ENCODE peak calls at places on chromosomes 12 and 14, in seven cellular contexts. N is GM23338, V is IMR-90, F is K562, G is trophoblast cell, I is H9, R is PC-3. Y is an unnamed sample. For H3K4me1, the result is how much of the 10 kb centered on the place peaks cover.

GRCh38 chr12:111435661-111436201 is 30.0 kb downstream of the SH2B3 start:
- DNase-seq in N (no peak), V (no peak), F (no peak), G (no peak), I (no peak), R (no peak), Y (no peak)

GRCh38 chr12:112794721-112795486 is 3.4 kb downstream of the RPH3A start:
- DNase-seq in N (no peak), V (no peak), F (no peak), G (no peak), I (no peak), R (no peak), Y (no peak)

GRCh38 chr14:64704743-64705405 is 650 bp downstream of the PLEKHG3 start:
- DNase-seq in N (no peak), V (peak), F (peak), G (peak), I (no peak), R (no peak), Y (peak)

GRCh38 chr12:114681149-114681849 is 2.7 kb downstream of the TBX3 start:
- DNase-seq in N (no peak), V (peak), F (no peak), G (peak), I (peak), R (peak), Y (peak)

GRCh38 chr12:132429122-132429931 is 60.6 kb upstream of the FBRSL1 start:
- DNase-seq in N (peak), V (no peak), F (no peak), G (no peak), I (peak), R (no peak), Y (no peak)

GRCh38 chr12:15227004-15227679 is 5.9 kb upstream of the RERG start:
- DNase-seq in N (peak), V (peak), F (no peak), G (peak), I (peak), R (peak), Y (peak)

GRCh38 chr14:72201645-72202044 is 269.4 kb downstream of the RGS6 start:
- DNase-seq in N (no peak), V (no peak), F (no peak), G (no peak), I (no peak), R (no peak), Y (no peak)

GRCh38 chr14:77470192-77470870 is 12.4 kb downstream of the AHSA1 start:
- DNase-seq in N (peak), V (no peak), F (no peak), G (peak), I (no peak), R (no peak), Y (no peak)

GRCh38 chr12:52043386-52044212 is 7.6 kb upstream of the NR4A1 start:
- DNase-seq in N (no peak), V (no peak), F (no peak), G (no peak), I (no peak), R (no peak), Y (no peak)

GRCh38 chr12:100427078-100427477 is 46.6 kb upstream of the NR1H4 start:
- DNase-seq in N (no peak), V (peak), F (no peak), G (peak), I (no peak), R (peak), Y (peak)

DNA sequence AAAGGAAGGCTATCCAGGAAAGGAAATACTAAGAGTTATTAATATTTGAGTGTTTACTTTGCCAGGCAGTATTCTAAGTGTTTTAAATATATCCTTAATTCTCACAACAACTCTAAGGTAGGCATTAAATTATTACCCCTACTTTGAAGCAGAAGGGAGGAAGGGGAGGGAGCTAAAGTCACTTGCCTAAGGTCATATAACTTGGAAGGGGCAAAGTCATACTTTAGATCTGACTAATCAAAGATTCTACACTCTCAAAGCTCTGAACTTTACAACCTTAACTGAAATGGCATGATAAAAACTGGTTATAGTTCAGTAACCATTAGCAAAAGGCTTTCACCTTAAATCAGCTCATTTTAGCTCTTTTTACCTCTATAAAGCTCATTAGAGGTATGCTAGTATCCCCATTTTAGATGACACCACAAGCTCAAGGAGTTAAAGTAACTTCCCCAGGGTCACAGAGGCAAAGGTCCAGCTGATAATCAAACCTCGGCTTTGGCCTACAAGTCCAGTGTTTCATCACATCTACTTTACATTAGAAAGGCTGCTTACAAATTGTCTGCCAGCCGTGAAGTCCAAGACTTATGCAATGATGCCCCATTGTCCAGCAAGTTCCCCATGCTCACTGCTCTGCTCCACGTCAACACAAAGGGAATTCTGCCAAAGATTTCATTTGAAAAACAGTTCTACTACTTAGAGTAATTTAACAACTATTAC is 223.9 kb downstream of the MED13L start:
- DNase-seq in N (no peak), V (peak), F (no peak), G (peak), I (no peak), R (peak), Y (peak)
- H3K4me1 ChIP-seq in N (under half), V (under half), F (under half), G (under half), I (under half), R (under half), Y (under half)

GRCh38 chr14:73792476-73792875 is 59.2 kb upstream of the PTGR2 start:
- DNase-seq in N (peak), V (no peak), F (no peak), G (no peak), I (no peak), R (no peak), Y (no peak)
- H3K4me2 ChIP-seq in N (no peak), V (no peak), F (no peak), G (no peak), I (no peak), R (no peak), Y (no peak)

GRCh38 chr12:120835304-120835612 is 68.9 kb downstream of the SPPL3 start:
- DNase-seq in N (no peak), V (no peak), F (no peak), G (peak), I (no peak), R (no peak), Y (peak)

GRCh38 chr12:120836119-120836684 is 68.0 kb downstream of the SPPL3 start:
- DNase-seq in N (no peak), V (no peak), F (no peak), G (no peak), I (no peak), R (no peak), Y (no peak)

GRCh38 chr12:120834489-120835303 is 69.5 kb downstream of the SPPL3 start:
- DNase-seq in N (no peak), V (no peak), F (no peak), G (no peak), I (no peak), R (no peak), Y (no peak)

GRCh38 chr12:120833849-120834248 is 70.3 kb downstream of the SPPL3 start:
- DNase-seq in N (no peak), V (peak), F (no peak), G (peak), I (no peak), R (no peak), Y (no peak)

DNA sequence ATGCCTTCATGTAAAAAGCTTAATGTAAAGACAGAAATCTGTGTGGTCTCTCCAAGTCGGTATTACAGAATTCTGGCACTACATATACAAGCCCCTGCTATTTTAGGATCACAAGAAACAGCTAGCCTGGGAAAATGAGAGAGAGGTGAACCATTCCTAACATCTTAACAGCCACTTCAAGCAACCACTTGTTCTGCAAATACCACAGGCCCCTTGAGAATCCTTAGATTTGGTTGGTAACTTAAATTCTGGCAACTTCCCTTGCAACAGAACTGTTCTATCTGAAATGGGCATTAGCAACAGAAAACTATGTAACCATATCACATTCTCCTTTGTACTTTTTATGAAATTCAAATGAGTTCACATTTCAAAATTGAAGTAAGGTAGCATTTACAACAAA is 68.5 kb downstream of the SPPL3 start:
- DNase-seq in N (no peak), V (no peak), F (no peak), G (peak), I (no peak), R (no peak), Y (peak)
- H3K4me1 ChIP-seq in N (under half), V (under half), F (under half), G (under half), I (under half), R (under half), Y (under half)

GRCh38 chr14:25007832-25008231 is 42.1 kb downstream of the STXBP6 start:
- DNase-seq in N (no peak), V (no peak), F (no peak), G (no peak), I (no peak), R (no peak), Y (no peak)
- H3K4me2 ChIP-seq in N (no peak), V (no peak), F (no peak), G (no peak), I (no peak), R (no peak), Y (no peak)

DNA sequence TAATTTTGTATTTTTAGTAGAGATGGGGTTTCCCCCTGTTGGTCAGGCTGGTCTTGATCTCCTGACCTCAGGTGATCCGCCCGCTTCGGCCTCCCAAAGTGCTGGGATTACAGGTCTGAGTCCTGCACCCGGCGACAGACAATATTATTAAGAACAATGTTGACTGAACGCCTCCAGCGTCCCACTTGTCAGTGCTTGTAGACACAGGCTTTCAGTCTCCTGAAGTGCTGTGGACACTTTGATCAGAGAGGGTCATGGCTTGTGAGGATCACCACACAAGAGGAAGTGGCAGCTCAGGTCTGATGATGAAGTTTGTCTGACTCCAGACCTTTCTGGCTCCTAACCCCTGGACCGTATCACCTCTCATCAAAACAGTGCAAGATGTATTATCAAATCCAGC is 114.6 kb downstream of the CHST11 start:
- DNase-seq in N (no peak), V (no peak), F (no peak), G (no peak), I (no peak), R (no peak), Y (no peak)
- H3K4me1 ChIP-seq in N (under half), V (under half), F (under half), G (under half), I (under half), R (under half), Y (under half)

DNA sequence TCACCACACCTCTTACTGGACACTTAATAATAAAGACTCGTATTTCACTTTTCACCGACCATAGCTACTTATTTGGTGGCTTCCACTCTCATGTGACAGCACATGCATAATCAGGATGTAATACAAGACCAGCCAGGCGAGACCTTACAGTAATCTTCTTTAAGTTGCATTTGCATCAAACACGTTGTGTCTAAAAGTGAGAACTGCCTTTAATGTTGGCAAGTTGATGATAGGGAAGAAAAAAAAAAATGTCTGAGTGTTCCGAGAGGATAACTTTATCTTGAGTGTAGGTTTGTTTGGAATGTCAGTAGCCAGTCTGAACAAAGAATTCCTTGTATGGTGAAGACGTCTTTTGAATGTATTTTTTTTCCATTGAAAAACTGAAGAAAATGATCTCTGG is 440.4 kb downstream of the ADAMTS20 start:
- DNase-seq in N (no peak), V (peak), F (no peak), G (no peak), I (no peak), R (no peak), Y (no peak)
- H3K4me2 ChIP-seq in N (no peak), V (peak), F (no peak), G (no peak), I (no peak), R (no peak), Y (no peak)

GRCh38 chr12:1970331-1970900 is 33.8 kb downstream of the DCP1B start:
- DNase-seq in N (no peak), V (no peak), F (no peak), G (no peak), I (no peak), R (no peak), Y (no peak)

GRCh38 chr12:1977109-1977508 is 27.1 kb downstream of the DCP1B start:
- DNase-seq in N (no peak), V (no peak), F (no peak), G (no peak), I (no peak), R (no peak), Y (no peak)

GRCh38 chr12:1974812-1975211 is 29.4 kb downstream of the DCP1B start:
- DNase-seq in N (no peak), V (no peak), F (no peak), G (no peak), I (no peak), R (no peak), Y (no peak)

GRCh38 chr12:1972260-1972659 is 32.0 kb downstream of the DCP1B start:
- DNase-seq in N (no peak), V (peak), F (no peak), G (no peak), I (no peak), R (peak), Y (peak)

DNA sequence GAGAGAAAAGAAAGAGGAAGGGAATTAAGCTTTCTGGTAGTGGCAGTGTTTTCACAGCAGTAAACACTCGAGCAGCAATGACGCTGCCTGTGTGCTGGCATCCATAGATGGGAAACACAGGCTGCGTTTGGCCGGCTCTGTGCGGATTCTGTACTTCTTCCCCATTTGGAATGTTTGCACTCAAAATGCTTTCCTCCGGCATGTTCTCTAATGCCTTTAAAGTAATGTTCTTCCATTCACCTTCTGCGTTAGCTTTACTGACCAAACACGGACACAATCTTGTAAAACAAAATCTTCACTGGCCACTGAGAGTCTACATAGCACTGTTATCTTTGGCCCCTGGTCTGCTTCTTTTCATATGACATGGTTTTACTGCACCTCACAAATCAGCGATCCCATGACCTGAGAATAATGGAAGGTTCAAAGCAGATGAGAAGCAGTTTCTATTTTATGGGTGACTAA is 31.4 kb downstream of the DCP1B start:
- DNase-seq in N (no peak), V (peak), F (no peak), G (no peak), I (no peak), R (no peak), Y (peak)
- H3K4me1 ChIP-seq in N (under half), V (under half), F (under half), G (under half), I (under half), R (under half), Y (under half)